ENCODE peak calls at places on chromosomes 16 and 17, in six cellular contexts. N, Y, V, X, Z and S are unnamed samples.

GRCh38 chr17:17906418-17907215 is 65.6 kb downstream of the TOM1L2 start:
- DNase-seq in N (no peak), Y (no peak), V (no peak), X (no peak), Z (no peak), S (no peak)

GRCh38 chr16:47660540-47660939 is 199.4 kb downstream of the PHKB start:
- DNase-seq in N (no peak), Y (no peak), V (no peak), X (no peak), Z (no peak), S (no peak)

GRCh38 chr17:43176119-43176570 is 5.1 kb downstream of the NBR1 start:
- DNase-seq in N (no peak), Y (no peak), V (no peak), X (no peak), Z (no peak), S (no peak)

GRCh38 chr17:6862822-6863221 is 31.3 kb upstream of the TEKT1 start:
- DNase-seq in N (no peak), Y (no peak), V (no peak), X (no peak), Z (no peak), S (no peak)

GRCh38 chr17:34858941-34859562 is 102.2 kb downstream of the CCT6B start:
- DNase-seq in N (no peak), Y (no peak), V (no peak), X (peak; percentile 23), Z (no peak), S (no peak)

GRCh38 chr16:89395150-89396142 is 94.9 kb downstream of the ANKRD11 start:
- DNase-seq in N (peak; percentile 98), Y (no peak), V (peak; percentile 88), X (peak; percentile 97), Z (no peak), S (peak; percentile 92)

GRCh38 chr17:73826181-73826871 is 182.1 kb upstream of the SDK2 start:
- DNase-seq in N (no peak), Y (no peak), V (no peak), X (no peak), Z (no peak), S (no peak)

GRCh38 chr16:54932737-54933254 is 2.1 kb downstream of the IRX5 start:
- DNase-seq in N (no peak), Y (no peak), V (no peak), X (peak; percentile 59), Z (peak; percentile 21), S (no peak)

GRCh38 chr17:81683584-81684441 is at the start of the genes ARL16 and HGS:
- DNase-seq in N (peak; percentile 97), Y (peak; percentile 98), V (peak; percentile 100), X (peak; percentile 100), Z (peak; percentile 99), S (peak; percentile 99)

GRCh38 chr16:27191352-27191924 is 11.9 kb upstream of the KDM8 start:
- DNase-seq in N (no peak), Y (no peak), V (no peak), X (no peak), Z (no peak), S (no peak)

GRCh38 chr17:79945591-79946255 is 89.9 kb downstream of the TBC1D16 start:
- DNase-seq in N (no peak), Y (no peak), V (no peak), X (no peak), Z (no peak), S (no peak)

GRCh38 chr16:78444-79145 is 570 bp downstream of the MPG start:
- DNase-seq in N (peak; percentile 41), Y (no peak), V (no peak), X (peak; percentile 85), Z (no peak), S (no peak)

GRCh38 chr17:78558181-78558850 is 18.9 kb downstream of the DNAH17 start:
- DNase-seq in N (no peak), Y (no peak), V (peak; percentile 53), X (peak; percentile 61), Z (no peak), S (no peak)

GRCh38 chr17:35373984-35374765 is 754 bp upstream of the SLFN11 start:
- DNase-seq in N (peak; percentile 94), Y (peak; percentile 61), V (peak; percentile 38), X (peak; percentile 80), Z (peak; percentile 23), S (peak; percentile 47)

DNA sequence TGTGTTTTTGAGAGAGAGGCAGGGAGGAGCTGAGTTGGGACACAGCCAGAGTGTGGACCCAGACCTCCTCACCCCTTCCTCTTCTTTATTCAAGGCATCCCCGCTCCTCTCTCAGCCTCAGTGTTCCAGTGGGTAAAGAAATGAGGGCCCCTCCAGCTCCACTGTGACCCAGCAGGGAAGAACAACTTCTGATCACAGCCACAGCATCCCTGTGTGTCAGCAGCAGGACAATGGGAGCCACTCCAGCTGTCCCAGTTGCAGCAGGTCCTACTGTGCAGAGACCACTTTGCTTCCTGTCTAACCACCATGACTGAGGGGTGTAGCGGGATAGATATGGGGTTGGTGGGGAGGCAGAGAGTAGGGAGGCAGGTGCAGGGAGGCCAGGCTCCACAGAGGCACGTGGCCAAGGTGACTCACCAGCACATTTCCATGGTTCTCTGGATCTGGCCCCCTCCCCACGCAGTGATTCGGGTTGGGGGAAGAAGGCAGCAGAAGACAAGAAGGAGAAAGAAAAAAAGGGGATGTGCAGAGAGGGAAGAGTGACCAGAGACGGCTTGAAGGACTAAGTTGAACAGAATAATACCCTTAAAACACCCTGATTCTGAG is 24.5 kb downstream of the PIK3R5 start:
- DNase-seq in N (no peak), Y (no peak), V (no peak), X (no peak), Z (no peak), S (no peak)
- H3K4me1 ChIP-seq in N (no peaks in the 10 kb centered on the region), Y (peaks cover 85% of the 10 kb centered on the region), V (no peaks in the 10 kb centered on the region), X (no peaks in the 10 kb centered on the region), Z (no peaks in the 10 kb centered on the region), S (no peaks in the 10 kb centered on the region)

DNA sequence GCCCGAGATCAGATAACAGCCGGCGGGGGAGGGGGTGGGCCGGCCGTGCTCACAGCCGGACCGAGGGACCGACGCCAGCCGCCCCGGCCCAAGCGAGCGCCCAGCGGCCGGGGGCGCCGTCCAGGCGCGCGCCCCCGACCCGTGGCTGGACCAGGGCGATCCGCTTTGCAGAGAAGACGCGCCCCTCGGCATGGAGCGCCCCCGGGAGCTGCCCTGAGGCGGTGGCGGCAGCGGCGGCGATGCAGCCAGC is 353 bp downstream of the KCNJ12 start:
- DNase-seq in N (no peak), Y (no peak), V (no peak), X (no peak), Z (no peak), S (no peak)
- H3K27ac ChIP-seq in N (no peak overlapping the region), Y (no peak overlapping the region), V (peak overlapping the region; percentile 85), X (no peak overlapping the region), Z (no peak overlapping the region), S (peak overlapping the region; percentile 32)

GRCh38 chr16:53486230-53486629 is 16.8 kb downstream of the AKTIP start:
- DNase-seq in N (no peak), Y (peak; percentile 27), V (no peak), X (no peak), Z (no peak), S (no peak)
- H3K4me1 ChIP-seq in N (no peaks in the 10 kb centered on the region), Y (peaks cover 17% of the 10 kb centered on the region), V (no peaks in the 10 kb centered on the region), X (no peaks in the 10 kb centered on the region), Z (no peaks in the 10 kb centered on the region), S (peaks cover 8% of the 10 kb centered on the region)

GRCh38 chr17:37190493-37190892 is 185.3 kb upstream of the C17orf78 start:
- DNase-seq in N (no peak), Y (no peak), V (no peak), X (no peak), Z (no peak), S (no peak)
- H3K27ac ChIP-seq in N (no peak overlapping the region), Y (no peak overlapping the region), V (no peak overlapping the region), X (no peak overlapping the region), Z (no peak overlapping the region), S (no peak overlapping the region)

GRCh38 chr16:2039286-2040030 is 8.2 kb downstream of the NTHL1 start:
- DNase-seq in N (no peak), Y (no peak), V (peak; percentile 96), X (peak; percentile 84), Z (no peak), S (peak; percentile 83)
- H3K4me1 ChIP-seq in N (peaks cover 42% of the 10 kb centered on the region), Y (no peaks in the 10 kb centered on the region), V (peaks cover 96% of the 10 kb centered on the region), X (peaks cover 19% of the 10 kb centered on the region), Z (peaks cover 19% of the 10 kb centered on the region), S (peaks cover 100% of the 10 kb centered on the region)

DNA sequence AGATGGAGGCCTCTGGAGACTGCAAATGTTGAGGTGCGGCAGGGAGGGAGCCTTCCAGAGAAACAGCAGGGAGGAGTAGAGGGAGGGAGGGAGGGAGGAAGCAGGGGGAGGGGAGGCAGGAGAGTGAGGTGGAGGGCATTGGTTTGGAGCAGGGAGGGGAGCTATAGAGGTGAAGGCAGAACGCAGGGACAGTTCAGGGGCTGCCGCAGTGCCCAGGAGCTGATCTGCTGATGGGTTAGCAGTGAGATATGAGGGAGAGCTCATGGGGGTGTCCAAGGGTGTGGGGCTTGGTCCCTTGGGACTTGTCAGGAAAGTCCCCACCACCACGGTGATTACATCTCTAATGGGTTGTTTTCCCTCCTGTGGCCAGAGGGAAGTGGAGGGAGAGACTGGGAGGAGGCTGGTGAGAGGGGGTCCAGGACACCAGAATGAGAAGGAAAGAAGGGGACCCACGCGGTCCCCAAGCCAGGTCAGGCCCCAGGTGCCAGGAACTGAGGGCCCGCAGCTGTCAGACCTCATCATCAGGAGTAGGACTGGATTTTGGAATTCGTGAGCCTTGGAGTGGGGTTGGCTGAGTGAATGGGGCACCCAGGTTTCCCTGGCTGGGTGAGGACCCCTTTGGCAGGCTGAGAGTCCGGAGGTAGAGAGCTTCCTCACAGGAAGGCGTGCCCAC is 11.2 kb downstream of the CA4 start:
- DNase-seq in N (no peak), Y (no peak), V (no peak), X (no peak), Z (no peak), S (no peak)
- H3K27ac ChIP-seq in N (no peak overlapping the region), Y (no peak overlapping the region), V (peak overlapping the region; percentile 6), X (no peak overlapping the region), Z (no peak overlapping the region), S (no peak overlapping the region)

GRCh38 chr16:87844809-87845208 is 24.5 kb downstream of the SLC7A5 start:
- DNase-seq in N (no peak), Y (no peak), V (no peak), X (no peak), Z (no peak), S (no peak)
- H3K4me1 ChIP-seq in N (peaks cover 17% of the 10 kb centered on the region), Y (peaks cover 10% of the 10 kb centered on the region), V (peaks cover 100% of the 10 kb centered on the region), X (no peaks in the 10 kb centered on the region), Z (peaks cover 8% of the 10 kb centered on the region), S (peaks cover 98% of the 10 kb centered on the region)